ENCODE peak calls at places on chromosomes 12 and 14, in nine cellular contexts. Y, W, H, R, K, L, C, O and Z are unnamed samples.

GRCh38 chr12:33605776-33606175 is 166.2 kb upstream of the SYT10 start:
- DNase-seq in L (no peak), H (no peak), Y (no peak), C (no peak), O (no peak), W (no peak), R (peak), K (no peak), Z (no peak)

GRCh38 chr12:52667509-52667908 is 12.7 kb downstream of the KRT1 start:
- DNase-seq in K (no peak), Y (no peak), H (no peak), C (no peak), R (no peak), O (no peak), W (no peak), L (no peak), Z (no peak)

GRCh38 chr12:67633708-67634107 is 14.8 kb upstream of the DYRK2 start:
- DNase-seq in Y (no peak), W (no peak), K (no peak), L (no peak), H (no peak), R (peak), C (no peak), O (no peak), Z (no peak)

GRCh38 chr12:111174283-111175108 is 194.4 kb downstream of the PHETA1 start:
- DNase-seq in L (no peak), Y (no peak), H (no peak), O (no peak), C (no peak), W (no peak), R (peak), K (no peak), Z (no peak)

GRCh38 chr14:99592394-99592793 is 11.6 kb downstream of the CCDC85C start:
- DNase-seq in H (no peak), R (no peak), W (no peak), C (no peak), K (no peak), O (no peak), Y (no peak), L (no peak), Z (no peak)

GRCh38 chr14:90344920-90345557 is 13.3 kb upstream of the NRDE2 start:
- DNase-seq in R (no peak), H (no peak), O (no peak), C (no peak), K (no peak), L (no peak), Y (no peak), W (no peak), Z (no peak)

GRCh38 chr12:52808573-52809160 is 5.2 kb downstream of the KRT4 start:
- DNase-seq in W (no peak), Y (no peak), L (no peak), R (no peak), C (no peak), K (no peak), H (no peak), O (no peak), Z (no peak)

GRCh38 chr12:72612171-72612570 is 340.0 kb downstream of the TRHDE start:
- DNase-seq in R (no peak), W (no peak), H (peak), L (no peak), K (no peak), O (no peak), Y (no peak), C (no peak), Z (no peak)

GRCh38 chr12:89700191-89700810 is 8.3 kb downstream of the ATP2B1 start:
- DNase-seq in H (no peak), L (no peak), W (no peak), Y (no peak), O (no peak), R (no peak), K (no peak), C (no peak), Z (no peak)

GRCh38 chr14:104211741-104212140 is 73.4 kb downstream of the KIF26A start:
- DNase-seq in C (no peak), L (no peak), K (no peak), H (no peak), Y (no peak), O (no peak), W (no peak), R (no peak), Z (no peak)